ENCODE peak calls at places on chromosomes 16 and 17, in four cellular contexts. One of them, this sample, is unnamed.

GRCh38 chr16:25257956-25258855 is 561 bp upstream of the ZKSCAN2 start:
- DNase-seq in CD8-positive, alpha-beta T cell: peak; percentile 73
- DNase-seq in ascending aorta: peak; percentile 10
- DNase-seq in A673: peak; percentile 92
- DNase-seq in this sample: peak; percentile 96

GRCh38 chr16:79677799-79678525 is 77.4 kb upstream of the MAF start:
- DNase-seq in ascending aorta: no peak
- DNase-seq in A673: no peak
- DNase-seq in CD8-positive, alpha-beta T cell: no peak
- DNase-seq in this sample: no peak

GRCh38 chr16:23059433-23059832 is 89.8 kb downstream of the USP31 start:
- DNase-seq in A673: no peak
- DNase-seq in ascending aorta: no peak
- DNase-seq in CD8-positive, alpha-beta T cell: no peak
- DNase-seq in this sample: no peak

GRCh38 chr17:30517786-30518185 is 40.6 kb downstream of the GOSR1 start:
- DNase-seq in A673: no peak
- DNase-seq in CD8-positive, alpha-beta T cell: no peak
- DNase-seq in ascending aorta: no peak
- DNase-seq in this sample: no peak

GRCh38 chr16:959232-960040 is 11.3 kb downstream of the LMF1 start:
- DNase-seq in ascending aorta: no peak
- DNase-seq in A673: no peak
- DNase-seq in CD8-positive, alpha-beta T cell: no peak
- DNase-seq in this sample: no peak

GRCh38 chr17:76474894-76475293 is 7.5 kb downstream of the AANAT start:
- DNase-seq in A673: no peak
- DNase-seq in CD8-positive, alpha-beta T cell: no peak
- DNase-seq in ascending aorta: no peak
- DNase-seq in this sample: no peak

GRCh38 chr17:80101946-80102706 is 745 bp downstream of the GAA start:
- DNase-seq in A673: peak; percentile 27
- DNase-seq in ascending aorta: no peak
- DNase-seq in CD8-positive, alpha-beta T cell: no peak
- DNase-seq in this sample: no peak

GRCh38 chr16:23949630-23950290 is 114.0 kb downstream of the PRKCB start:
- DNase-seq in ascending aorta: no peak
- DNase-seq in A673: no peak
- DNase-seq in CD8-positive, alpha-beta T cell: peak; percentile 65
- DNase-seq in this sample: no peak

GRCh38 chr16:89557230-89557935 is 3.1 kb upstream of the RPL13 start:
- DNase-seq in A673: peak; percentile 91
- DNase-seq in ascending aorta: no peak
- DNase-seq in CD8-positive, alpha-beta T cell: peak; percentile 87
- DNase-seq in this sample: peak; percentile 91

GRCh38 chr17:3838206-3838605 is 7.8 kb downstream of the NCBP3 start:
- DNase-seq in CD8-positive, alpha-beta T cell: no peak
- DNase-seq in ascending aorta: no peak
- DNase-seq in A673: no peak
- DNase-seq in this sample: peak; percentile 49

GRCh38 chr17:2435181-2435741 is 34.4 kb upstream of the MNT start:
- DNase-seq in CD8-positive, alpha-beta T cell: no peak
- DNase-seq in A673: no peak
- DNase-seq in ascending aorta: no peak
- DNase-seq in this sample: no peak

GRCh38 chr16:87125206-87126155 is 191.7 kb downstream of the C16orf95 start:
- DNase-seq in A673: no peak
- DNase-seq in ascending aorta: no peak
- DNase-seq in CD8-positive, alpha-beta T cell: no peak
- DNase-seq in this sample: no peak

GRCh38 chr16:72598696-72599095 is 426.7 kb upstream of the PMFBP1 start:
- DNase-seq in ascending aorta: no peak
- DNase-seq in A673: no peak
- DNase-seq in CD8-positive, alpha-beta T cell: no peak
- DNase-seq in this sample: no peak

GRCh38 chr16:19523184-19523558 is 571 bp upstream of the CCP110 start:
- DNase-seq in CD8-positive, alpha-beta T cell: no peak
- DNase-seq in A673: no peak
- DNase-seq in ascending aorta: no peak
- DNase-seq in this sample: no peak

GRCh38 chr16:59060212-59060611 is 326.1 kb upstream of the GOT2 start:
- DNase-seq in ascending aorta: no peak
- DNase-seq in CD8-positive, alpha-beta T cell: no peak
- DNase-seq in A673: no peak
- DNase-seq in this sample: no peak

GRCh38 chr17:57900991-57901743 is 51.3 kb upstream of the MRPS23 start:
- DNase-seq in A673: no peak
- DNase-seq in ascending aorta: no peak
- DNase-seq in CD8-positive, alpha-beta T cell: no peak
- DNase-seq in this sample: peak; percentile 44

GRCh38 chr16:27230562-27230991 is 27.3 kb downstream of the KDM8 start:
- DNase-seq in A673: no peak
- DNase-seq in ascending aorta: no peak
- DNase-seq in CD8-positive, alpha-beta T cell: peak; percentile 85
- DNase-seq in this sample: no peak

GRCh38 chr17:12928736-12929135 is 89.1 kb downstream of the ELAC2 start:
- DNase-seq in CD8-positive, alpha-beta T cell: no peak
- DNase-seq in ascending aorta: no peak
- DNase-seq in A673: peak; percentile 22
- DNase-seq in this sample: no peak

GRCh38 chr16:85424260-85425060 is 188.7 kb upstream of the GSE1 start:
- DNase-seq in CD8-positive, alpha-beta T cell: peak; percentile 2
- DNase-seq in ascending aorta: no peak
- DNase-seq in A673: no peak
- DNase-seq in this sample: no peak

GRCh38 chr17:7048968-7049367 is 5.1 kb upstream of the SLC16A11 start:
- DNase-seq in ascending aorta: no peak
- DNase-seq in A673: no peak
- DNase-seq in CD8-positive, alpha-beta T cell: no peak
- DNase-seq in this sample: no peak

GRCh38 chr16:86524029-86524428 is 13.7 kb downstream of the FOXF1 start:
- DNase-seq in A673: no peak
- DNase-seq in CD8-positive, alpha-beta T cell: no peak
- DNase-seq in ascending aorta: no peak
- DNase-seq in this sample: no peak

GRCh38 chr17:80067393-80067986 is 31.0 kb downstream of the CCDC40 start:
- DNase-seq in ascending aorta: no peak
- DNase-seq in CD8-positive, alpha-beta T cell: no peak
- DNase-seq in A673: no peak
- DNase-seq in this sample: no peak

GRCh38 chr17:7114875-7115614 is 423 bp upstream of the ASGR2 start:
- DNase-seq in A673: no peak
- DNase-seq in CD8-positive, alpha-beta T cell: no peak
- DNase-seq in ascending aorta: no peak
- DNase-seq in this sample: no peak

GRCh38 chr17:7654832-7655540 is 4.3 kb downstream of the ATP1B2 start:
- DNase-seq in A673: peak; percentile 48
- DNase-seq in ascending aorta: no peak
- DNase-seq in CD8-positive, alpha-beta T cell: no peak
- DNase-seq in this sample: no peak

GRCh38 chr16:58026705-58027340 is 1.3 kb downstream of the MMP15 start:
- DNase-seq in CD8-positive, alpha-beta T cell: no peak
- DNase-seq in ascending aorta: no peak
- DNase-seq in A673: peak; percentile 21
- DNase-seq in this sample: peak; percentile 51

GRCh38 chr16:2467301-2468141 is 3.6 kb upstream of the NTN3 start:
- DNase-seq in A673: peak; percentile 93
- DNase-seq in ascending aorta: peak; percentile 38
- DNase-seq in CD8-positive, alpha-beta T cell: no peak
- DNase-seq in this sample: peak; percentile 64
- TF ChIP-seq CTCF in A673: no peak
- TF ChIP-seq CTCF in ascending aorta: no peak
- TF ChIP-seq CTCF in CD8-positive, alpha-beta T cell: no peak
- TF ChIP-seq CTCF in this sample: no peak

GRCh38 chr17:40819528-40820125 is 2.8 kb downstream of the KRT10 start:
- DNase-seq in CD8-positive, alpha-beta T cell: no peak
- DNase-seq in A673: no peak
- DNase-seq in ascending aorta: no peak
- DNase-seq in this sample: no peak
- TF ChIP-seq CTCF in CD8-positive, alpha-beta T cell: no peak
- TF ChIP-seq CTCF in A673: no peak
- TF ChIP-seq CTCF in ascending aorta: no peak
- TF ChIP-seq CTCF in this sample: no peak

GRCh38 chr16:30585400-30586191 is at the start of gene ZNF785:
- DNase-seq in CD8-positive, alpha-beta T cell: peak; percentile 89
- DNase-seq in ascending aorta: peak; percentile 97
- DNase-seq in A673: peak; percentile 100
- DNase-seq in this sample: peak; percentile 98
- TF ChIP-seq CTCF in CD8-positive, alpha-beta T cell: no peak
- TF ChIP-seq CTCF in ascending aorta: peak; percentile 23
- TF ChIP-seq CTCF in A673: no peak
- TF ChIP-seq CTCF in this sample: peak; percentile 36

GRCh38 chr16:67105881-67106280 is 3.9 kb upstream of the PHAF1 start:
- DNase-seq in A673: no peak
- DNase-seq in CD8-positive, alpha-beta T cell: no peak
- DNase-seq in ascending aorta: no peak
- DNase-seq in this sample: no peak

GRCh38 chr16:67101683-67102082 is 8.1 kb upstream of the PHAF1 start:
- DNase-seq in ascending aorta: no peak
- DNase-seq in CD8-positive, alpha-beta T cell: no peak
- DNase-seq in A673: no peak
- DNase-seq in this sample: no peak

GRCh38 chr16:67104845-67105244 is 4.9 kb upstream of the PHAF1 start:
- DNase-seq in ascending aorta: no peak
- DNase-seq in A673: no peak
- DNase-seq in CD8-positive, alpha-beta T cell: no peak
- DNase-seq in this sample: no peak

GRCh38 chr16:67105251-67105650 is 4.5 kb upstream of the PHAF1 start:
- DNase-seq in CD8-positive, alpha-beta T cell: no peak
- DNase-seq in A673: no peak
- DNase-seq in ascending aorta: no peak
- DNase-seq in this sample: no peak

DNA sequence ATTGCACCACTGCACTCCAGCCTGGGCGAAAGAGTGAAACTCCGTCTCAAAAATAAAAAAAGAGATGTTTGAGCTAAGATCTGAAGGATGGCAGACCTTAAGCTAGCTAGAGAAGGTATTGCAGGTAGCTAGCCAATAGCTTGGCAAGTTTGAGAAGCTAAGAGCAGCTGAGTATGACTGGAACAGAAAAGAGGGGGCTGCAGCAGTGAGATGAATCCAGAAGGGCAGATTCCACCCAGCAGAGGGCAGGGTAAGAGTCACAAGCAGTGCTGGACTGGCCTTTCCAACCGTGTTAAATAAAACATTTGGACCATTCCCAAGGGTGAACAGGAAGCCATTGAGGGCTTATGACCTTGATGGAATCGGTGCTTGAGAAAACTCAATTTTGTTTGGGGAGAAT is 5.7 kb upstream of the PHAF1 start:
- DNase-seq in ascending aorta: no peak
- DNase-seq in A673: no peak
- DNase-seq in CD8-positive, alpha-beta T cell: no peak
- DNase-seq in this sample: peak; percentile 39
- TF ChIP-seq CTCF in ascending aorta: no peak
- TF ChIP-seq CTCF in A673: peak; percentile 34
- TF ChIP-seq CTCF in CD8-positive, alpha-beta T cell: no peak
- TF ChIP-seq CTCF in this sample: no peak

DNA sequence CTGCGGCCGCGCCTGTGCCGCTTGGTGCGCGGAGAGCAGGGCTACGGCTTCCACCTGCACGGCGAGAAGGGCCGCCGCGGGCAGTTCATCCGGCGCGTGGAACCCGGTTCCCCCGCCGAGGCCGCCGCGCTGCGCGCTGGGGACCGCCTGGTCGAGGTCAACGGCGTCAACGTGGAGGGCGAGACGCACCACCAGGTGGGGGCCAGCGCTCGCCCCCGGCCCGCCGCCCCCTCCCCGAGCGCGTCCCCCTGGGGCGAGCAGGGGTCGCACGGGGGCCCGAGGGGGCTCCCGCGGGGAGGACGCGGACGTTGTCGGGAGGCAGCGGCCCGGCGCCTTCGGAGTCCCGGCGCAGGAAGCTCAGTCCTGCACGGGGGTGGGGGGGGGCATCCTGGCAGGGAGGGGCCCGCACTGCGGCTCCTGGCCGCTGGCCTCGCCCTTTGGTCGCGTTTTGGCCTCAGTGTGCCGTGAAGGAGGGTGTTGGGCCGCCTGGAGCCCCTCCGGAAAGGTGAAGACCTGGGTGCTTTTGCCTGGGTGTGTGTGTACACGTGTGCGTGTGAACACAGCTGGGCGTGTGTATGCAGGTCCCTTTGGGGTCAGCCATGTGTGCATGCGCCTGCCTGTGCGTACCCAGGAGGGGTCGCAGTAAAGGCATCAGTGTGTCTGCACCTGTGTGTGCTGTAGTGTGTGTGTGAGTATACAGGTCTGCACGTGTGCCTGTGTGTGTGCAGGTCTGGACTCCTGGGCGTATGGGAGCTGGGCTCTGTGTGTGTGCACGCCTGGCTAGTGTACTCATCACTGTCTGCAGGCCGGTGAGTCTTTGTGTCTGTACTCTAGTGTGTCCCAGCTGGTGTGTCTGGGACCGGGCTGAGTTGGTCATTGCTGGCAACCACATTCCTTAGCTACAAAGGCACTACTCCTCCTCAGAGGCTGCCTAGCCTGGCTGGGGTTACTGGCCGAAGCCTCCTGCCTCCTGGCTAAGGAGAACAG is 615 bp downstream of the NHERF2 start:
- DNase-seq in CD8-positive, alpha-beta T cell: no peak
- DNase-seq in A673: no peak
- DNase-seq in ascending aorta: no peak
- DNase-seq in this sample: no peak
- TF ChIP-seq CTCF in CD8-positive, alpha-beta T cell: no peak
- TF ChIP-seq CTCF in A673: peak; percentile 19
- TF ChIP-seq CTCF in ascending aorta: no peak
- TF ChIP-seq CTCF in this sample: no peak

This sample was measured in Calu3.